ENCODE peak calls at places on chromosomes 16 and 17, in ten cellular contexts. A is Ammon's horn; S is stimulated activated CD8-positive, alpha-beta memory T cell treated with anti-CD3 and anti-CD28 coated beads, Interleukin-12 subunit alpha, Interleukin-12 subunit beta, amount 100 ng/mL, for 1 hour; K is erythroblast; F is NCI-H1105; Y is NCI-H2029 treated with DMSO at 0.1 percent for 48 hours; G is mucosa of gallbladder; V is nephron progenitor cell; B is AG08396; W is HuH-7.5. N is an unnamed sample.

GRCh38 chr17:73069164-73069774 is 23.2 kb downstream of the SLC39A11 start:
- DNase-seq in A (peak), S (no peak), K (no peak), F (peak), Y (no peak), G (no peak), V (no peak), B (no peak), W (no peak), N (no peak)

GRCh38 chr17:71287246-71287828 is 833.5 kb upstream of the SOX9 start:
- DNase-seq in A (no peak), S (no peak), K (no peak), F (peak), Y (peak), G (no peak), V (peak), B (no peak), W (no peak), N (no peak)

GRCh38 chr17:77329741-77330531 is 189.2 kb downstream of the SEC14L1 start:
- DNase-seq in A (no peak), S (no peak), K (no peak), F (no peak), Y (no peak), G (no peak), V (no peak), B (peak), W (no peak), N (no peak)

GRCh38 chr16:17375388-17376304 is 95.1 kb downstream of the XYLT1 start:
- DNase-seq in A (no peak), S (no peak), K (no peak), F (no peak), Y (no peak), G (no peak), V (no peak), B (no peak), W (no peak), N (no peak)

GRCh38 chr16:61024180-61024900 is 1011.9 kb downstream of the CDH8 start:
- DNase-seq in A (no peak), S (no peak), K (no peak), F (no peak), Y (no peak), G (no peak), V (no peak), B (no peak), W (no peak), N (peak)

GRCh38 chr17:80996422-80997305 is 5.0 kb downstream of the CHMP6 start:
- DNase-seq in A (no peak), S (no peak), K (no peak), F (no peak), Y (no peak), G (no peak), V (no peak), B (no peak), W (no peak), N (no peak)

GRCh38 chr17:27376637-27377547 is 79.4 kb upstream of the KSR1 start:
- DNase-seq in A (no peak), S (no peak), K (no peak), F (no peak), Y (no peak), G (no peak), V (no peak), B (no peak), W (no peak), N (no peak)

GRCh38 chr16:23858496-23859062 is 22.8 kb downstream of the PRKCB start:
- DNase-seq in A (peak), S (no peak), K (no peak), F (no peak), Y (no peak), G (no peak), V (no peak), B (no peak), W (no peak), N (no peak)

GRCh38 chr16:89132194-89133005 is 38.7 kb downstream of the ACSF3 start:
- DNase-seq in A (no peak), S (no peak), K (no peak), F (no peak), Y (no peak), G (no peak), V (no peak), B (no peak), W (no peak), N (no peak)

GRCh38 chr16:12874135-12874534 is 27.3 kb upstream of the SHISA9 start:
- DNase-seq in A (no peak), S (no peak), K (no peak), F (no peak), Y (no peak), G (no peak), V (no peak), B (no peak), W (no peak), N (no peak)

GRCh38 chr16:72455743-72456659 is 284.0 kb upstream of the PMFBP1 start:
- DNase-seq in A (no peak), S (no peak), K (peak), F (no peak), Y (peak), G (peak), V (no peak), B (no peak), W (no peak), N (no peak)

N was measured in neuronal stem cell.